ENCODE peak calls at places on chromosomes 4 and X, in six cellular contexts. One of them, this sample, is unnamed.

GRCh38 chrX:16946971-16947562 is 609 bp downstream of the REPS2 start:
- DNase-seq in H7: peak
- DNase-seq in SK-N-MC: no peak
- DNase-seq in transverse colon: peak
- DNase-seq in lower leg skin: peak
- DNase-seq in A549: no peak
- DNase-seq in this sample: no peak

GRCh38 chr4:6469144-6469543 is 3.3 kb downstream of the PPP2R2C start:
- DNase-seq in H7: no peak
- DNase-seq in SK-N-MC: no peak
- DNase-seq in transverse colon: no peak
- DNase-seq in lower leg skin: peak
- DNase-seq in A549: no peak
- DNase-seq in this sample: no peak

GRCh38 chr4:156473175-156473574 is 498.4 kb downstream of the PDGFC start:
- DNase-seq in H7: no peak
- DNase-seq in SK-N-MC: no peak
- DNase-seq in transverse colon: no peak
- DNase-seq in lower leg skin: no peak
- DNase-seq in A549: no peak
- DNase-seq in this sample: no peak

GRCh38 chr4:11470709-11471441 is 42.2 kb upstream of the HS3ST1 start:
- DNase-seq in H7: no peak
- DNase-seq in SK-N-MC: no peak
- DNase-seq in transverse colon: no peak
- DNase-seq in lower leg skin: no peak
- DNase-seq in A549: no peak
- DNase-seq in this sample: no peak

GRCh38 chrX:44748014-44748413 is 95.8 kb upstream of the DUSP21 start:
- DNase-seq in H7: no peak
- DNase-seq in SK-N-MC: no peak
- DNase-seq in transverse colon: no peak
- DNase-seq in lower leg skin: no peak
- DNase-seq in A549: no peak
- DNase-seq in this sample: no peak

GRCh38 chrX:65878456-65878855 is 161.4 kb downstream of the VSIG4 start:
- DNase-seq in H7: no peak
- DNase-seq in SK-N-MC: no peak
- DNase-seq in transverse colon: no peak
- DNase-seq in lower leg skin: no peak
- DNase-seq in A549: no peak
- DNase-seq in this sample: no peak

GRCh38 chr4:89598602-89599001 is 238.4 kb downstream of the SNCA start:
- DNase-seq in H7: peak
- DNase-seq in SK-N-MC: no peak
- DNase-seq in transverse colon: no peak
- DNase-seq in lower leg skin: no peak
- DNase-seq in A549: peak
- DNase-seq in this sample: peak

GRCh38 chrX:38816158-38816557 is 14.9 kb downstream of the MID1IP1 start:
- DNase-seq in H7: no peak
- DNase-seq in SK-N-MC: no peak
- DNase-seq in transverse colon: no peak
- DNase-seq in lower leg skin: no peak
- DNase-seq in A549: no peak
- DNase-seq in this sample: no peak

GRCh38 chrX:150570512-150570911 is 2.1 kb downstream of the MTM1 start:
- DNase-seq in H7: no peak
- DNase-seq in SK-N-MC: no peak
- DNase-seq in transverse colon: no peak
- DNase-seq in lower leg skin: no peak
- DNase-seq in A549: no peak
- DNase-seq in this sample: no peak

GRCh38 chrX:101410461-101410860 is 2.4 kb downstream of the HNRNPH2 start:
- DNase-seq in H7: no peak
- DNase-seq in SK-N-MC: peak
- DNase-seq in transverse colon: no peak
- DNase-seq in lower leg skin: no peak
- DNase-seq in A549: no peak
- DNase-seq in this sample: peak
- H3K4me3 ChIP-seq in H7: no peak
- H3K4me3 ChIP-seq in SK-N-MC: peak
- H3K4me3 ChIP-seq in transverse colon: no peak
- H3K4me3 ChIP-seq in lower leg skin: no peak
- H3K4me3 ChIP-seq in A549: no peak
- H3K4me3 ChIP-seq in this sample: peak

DNA sequence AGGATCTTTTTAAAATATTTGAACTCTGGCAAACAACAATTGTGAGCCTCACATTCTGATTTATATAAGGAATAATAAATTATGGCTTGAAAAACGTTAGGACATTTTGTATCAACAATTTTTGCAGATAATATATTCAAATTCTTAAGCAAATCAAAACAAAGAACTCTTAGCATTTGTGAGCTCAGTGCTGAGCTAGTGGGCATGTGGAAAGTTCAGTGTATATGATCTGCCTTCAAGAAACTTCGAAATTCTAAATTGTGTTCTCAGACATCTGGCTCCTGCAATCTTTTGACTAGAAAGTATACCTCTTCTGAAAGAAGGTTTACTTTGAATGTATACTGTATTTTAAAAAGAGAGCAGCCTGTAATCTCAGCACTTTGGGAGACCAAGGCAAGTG is 122.3 kb upstream of the NEIL3 start:
- DNase-seq in H7: no peak
- DNase-seq in SK-N-MC: no peak
- DNase-seq in transverse colon: no peak
- DNase-seq in lower leg skin: no peak
- DNase-seq in A549: no peak
- DNase-seq in this sample: no peak
- H3K4me3 ChIP-seq in H7: no peak
- H3K4me3 ChIP-seq in SK-N-MC: no peak
- H3K4me3 ChIP-seq in transverse colon: no peak
- H3K4me3 ChIP-seq in lower leg skin: no peak
- H3K4me3 ChIP-seq in A549: no peak
- H3K4me3 ChIP-seq in this sample: no peak

GRCh38 chr4:185142911-185143595 is at the start of gene SLC25A4:
- DNase-seq in H7: peak
- DNase-seq in SK-N-MC: no peak
- DNase-seq in transverse colon: peak
- DNase-seq in lower leg skin: peak
- DNase-seq in A549: peak
- DNase-seq in this sample: peak

GRCh38 chr4:185142563-185142910 is 529 bp upstream of the SLC25A4 start:
- DNase-seq in H7: no peak
- DNase-seq in SK-N-MC: no peak
- DNase-seq in transverse colon: no peak
- DNase-seq in lower leg skin: no peak
- DNase-seq in A549: peak
- DNase-seq in this sample: no peak

GRCh38 chr4:185143596-185143969 is 517 bp downstream of the SLC25A4 start:
- DNase-seq in H7: no peak
- DNase-seq in SK-N-MC: no peak
- DNase-seq in transverse colon: peak
- DNase-seq in lower leg skin: peak
- DNase-seq in A549: no peak
- DNase-seq in this sample: peak

GRCh38 chr4:185144601-185145240 is 1.7 kb downstream of the SLC25A4 start:
- DNase-seq in H7: no peak
- DNase-seq in SK-N-MC: no peak
- DNase-seq in transverse colon: no peak
- DNase-seq in lower leg skin: no peak
- DNase-seq in A549: no peak
- DNase-seq in this sample: no peak

DNA sequence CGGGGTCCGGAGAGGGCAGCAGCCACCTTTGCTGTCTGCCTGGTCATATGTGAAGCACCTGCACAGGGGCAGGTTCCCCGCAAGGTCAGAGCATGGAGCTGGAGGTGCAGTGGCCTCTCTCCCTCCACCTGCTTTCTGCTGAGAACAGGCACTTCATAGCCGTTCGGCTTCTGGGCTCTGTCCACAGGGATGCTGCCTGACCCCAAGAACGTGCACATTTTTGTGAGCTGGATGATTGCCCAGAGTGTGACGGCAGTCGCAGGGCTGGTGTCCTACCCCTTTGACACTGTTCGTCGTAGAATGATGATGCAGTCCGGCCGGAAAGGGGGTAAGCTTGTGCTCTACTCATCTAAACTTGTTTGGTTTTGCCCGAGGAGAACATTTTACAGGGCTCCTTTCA is 2.5 kb downstream of the SLC25A4 start:
- DNase-seq in H7: no peak
- DNase-seq in SK-N-MC: no peak
- DNase-seq in transverse colon: no peak
- DNase-seq in lower leg skin: no peak
- DNase-seq in A549: no peak
- DNase-seq in this sample: no peak
- H3K4me3 ChIP-seq in H7: no peak
- H3K4me3 ChIP-seq in SK-N-MC: no peak
- H3K4me3 ChIP-seq in transverse colon: no peak
- H3K4me3 ChIP-seq in lower leg skin: no peak
- H3K4me3 ChIP-seq in A549: no peak
- H3K4me3 ChIP-seq in this sample: no peak

DNA sequence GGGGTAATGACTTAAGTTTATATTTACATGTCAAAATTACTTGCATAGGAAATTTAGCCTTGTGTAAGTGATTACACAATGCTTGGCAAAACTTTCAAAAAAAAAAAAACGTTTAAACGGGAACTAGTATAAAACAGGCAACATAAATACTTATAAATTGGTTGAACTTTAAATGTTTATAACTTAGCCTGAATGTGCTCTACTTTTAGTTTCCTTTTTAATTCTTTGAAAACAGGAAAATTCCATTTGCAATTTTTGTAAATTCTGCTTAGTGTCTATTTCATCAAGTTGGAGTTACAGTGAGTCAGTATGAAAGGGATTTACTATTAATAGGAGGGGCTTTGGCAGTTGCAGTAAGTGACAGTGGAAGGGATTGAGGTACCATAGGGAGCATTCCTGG is 2.6 kb downstream of the STAG2 start:
- DNase-seq in H7: no peak
- DNase-seq in SK-N-MC: no peak
- DNase-seq in transverse colon: no peak
- DNase-seq in lower leg skin: no peak
- DNase-seq in A549: no peak
- DNase-seq in this sample: peak
- H3K4me3 ChIP-seq in H7: no peak
- H3K4me3 ChIP-seq in SK-N-MC: peak
- H3K4me3 ChIP-seq in transverse colon: no peak
- H3K4me3 ChIP-seq in lower leg skin: no peak
- H3K4me3 ChIP-seq in A549: no peak
- H3K4me3 ChIP-seq in this sample: peak

GRCh38 chr4:112279882-112280315 is 5.8 kb downstream of the TIFA start:
- DNase-seq in H7: no peak
- DNase-seq in SK-N-MC: no peak
- DNase-seq in transverse colon: no peak
- DNase-seq in lower leg skin: no peak
- DNase-seq in A549: no peak
- DNase-seq in this sample: no peak
- H3K4me3 ChIP-seq in H7: no peak
- H3K4me3 ChIP-seq in SK-N-MC: no peak
- H3K4me3 ChIP-seq in transverse colon: no peak
- H3K4me3 ChIP-seq in lower leg skin: no peak
- H3K4me3 ChIP-seq in A549: no peak
- H3K4me3 ChIP-seq in this sample: no peak

GRCh38 chrX:118633530-118633929 is 93.9 kb upstream of the IL13RA1 start:
- DNase-seq in H7: no peak
- DNase-seq in SK-N-MC: no peak
- DNase-seq in transverse colon: no peak
- DNase-seq in lower leg skin: no peak
- DNase-seq in A549: no peak
- DNase-seq in this sample: no peak
- H3K4me3 ChIP-seq in H7: no peak
- H3K4me3 ChIP-seq in SK-N-MC: no peak
- H3K4me3 ChIP-seq in transverse colon: no peak
- H3K4me3 ChIP-seq in lower leg skin: no peak
- H3K4me3 ChIP-seq in A549: no peak
- H3K4me3 ChIP-seq in this sample: no peak

DNA sequence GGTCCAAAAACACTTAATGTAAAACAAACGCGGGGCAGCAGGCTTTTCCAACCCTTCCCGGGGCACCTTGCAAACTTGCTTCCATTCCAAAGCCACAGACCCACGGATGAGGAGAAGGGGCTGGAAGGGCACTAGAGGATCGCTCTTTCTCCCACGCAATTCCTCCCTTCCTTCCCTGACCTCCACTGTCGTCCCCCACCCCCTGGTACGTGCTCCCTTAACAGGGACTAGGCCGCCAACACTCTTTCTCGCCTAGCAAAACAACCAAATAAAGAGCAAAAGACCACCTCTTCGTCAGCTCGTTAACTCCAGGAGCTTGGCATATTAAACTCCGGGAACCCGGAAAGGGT is 3.9 kb downstream of the PITX2 start:
- DNase-seq in H7: no peak
- DNase-seq in SK-N-MC: no peak
- DNase-seq in transverse colon: no peak
- DNase-seq in lower leg skin: no peak
- DNase-seq in A549: no peak
- DNase-seq in this sample: no peak
- H3K4me3 ChIP-seq in H7: peak
- H3K4me3 ChIP-seq in SK-N-MC: no peak
- H3K4me3 ChIP-seq in transverse colon: no peak
- H3K4me3 ChIP-seq in lower leg skin: no peak
- H3K4me3 ChIP-seq in A549: no peak
- H3K4me3 ChIP-seq in this sample: no peak